ENCODE peak calls at places on chromosomes 11 and 22, in four cellular contexts. O is upper lobe of right lung, L is aorta, S is left ventricle myocardium inferior. Y is an unnamed sample. For H3K4me1, the result is how much of the 10 kb centered on the place peaks cover.

GRCh38 chr11:123308077-123308476 is 113.0 kb upstream of the CLMP start:
- DNase-seq in O (no peak), L (no peak), S (no peak), Y (no peak)

GRCh38 chr11:122192634-122193245 is 76.7 kb upstream of the BLID start:
- DNase-seq in O (no peak), L (no peak), S (no peak), Y (no peak)

GRCh38 chr11:113274708-113275582 is 39.4 kb upstream of the TTC12 start:
- DNase-seq in O (no peak), L (no peak), S (no peak), Y (no peak)

GRCh38 chr11:111010391-111011354 is 234.9 kb upstream of the POU2AF2 start:
- DNase-seq in O (no peak), L (no peak), S (no peak), Y (no peak)

GRCh38 chr11:95092549-95093324 is 3.1 kb downstream of the ENDOD1 start:
- DNase-seq in O (no peak), L (no peak), S (no peak), Y (no peak)

GRCh38 chr11:34308821-34309585 is 48.8 kb downstream of the ABTB2 start:
- DNase-seq in O (no peak), L (no peak), S (no peak), Y (no peak)

GRCh38 chr11:819943-820649 is 1.4 kb downstream of the PNPLA2 start:
- DNase-seq in O (peak), L (peak), S (peak), Y (peak)

GRCh38 chr22:40211481-40212052 is 33.8 kb downstream of the TNRC6B start:
- DNase-seq in O (no peak), L (no peak), S (no peak), Y (no peak)

GRCh38 chr11:83007909-83008580 is 63.7 kb downstream of the RAB30 start:
- DNase-seq in O (peak), L (peak), S (peak), Y (peak)

GRCh38 chr11:10236850-10237249 is 57.2 kb downstream of the SBF2 start:
- DNase-seq in O (no peak), L (no peak), S (no peak), Y (no peak)

GRCh38 chr22:30029512-30029911 is 50.8 kb upstream of the HORMAD2 start:
- DNase-seq in O (no peak), L (no peak), S (no peak), Y (no peak)

GRCh38 chr11:78651923-78652602 is 77.4 kb upstream of the NARS2 start:
- DNase-seq in O (no peak), L (no peak), S (no peak), Y (no peak)

GRCh38 chr11:1559103-1559951 is 12.7 kb downstream of the DUSP8 start:
- DNase-seq in O (peak), L (peak), S (peak), Y (peak)

GRCh38 chr11:60127311-60127811 is 38.9 kb downstream of the MS4A2 start:
- DNase-seq in O (no peak), L (no peak), S (no peak), Y (no peak)

GRCh38 chr11:78244546-78245315 is 56.0 kb downstream of the USP35 start:
- DNase-seq in O (no peak), L (no peak), S (no peak), Y (no peak)

GRCh38 chr22:47102081-47102480 is 339.6 kb downstream of the TBC1D22A start:
- DNase-seq in O (no peak), L (no peak), S (no peak), Y (no peak)

GRCh38 chr11:44036811-44037657 is 10.7 kb upstream of the ACCSL start:
- DNase-seq in O (peak), L (peak), S (peak), Y (peak)

GRCh38 chr11:27868226-27868625 is 168.0 kb upstream of the BDNF start:
- DNase-seq in O (no peak), L (no peak), S (no peak), Y (no peak)
- H3K4me3 ChIP-seq in O (no peak), L (no peak), S (no peak), Y (no peak)

DNA sequence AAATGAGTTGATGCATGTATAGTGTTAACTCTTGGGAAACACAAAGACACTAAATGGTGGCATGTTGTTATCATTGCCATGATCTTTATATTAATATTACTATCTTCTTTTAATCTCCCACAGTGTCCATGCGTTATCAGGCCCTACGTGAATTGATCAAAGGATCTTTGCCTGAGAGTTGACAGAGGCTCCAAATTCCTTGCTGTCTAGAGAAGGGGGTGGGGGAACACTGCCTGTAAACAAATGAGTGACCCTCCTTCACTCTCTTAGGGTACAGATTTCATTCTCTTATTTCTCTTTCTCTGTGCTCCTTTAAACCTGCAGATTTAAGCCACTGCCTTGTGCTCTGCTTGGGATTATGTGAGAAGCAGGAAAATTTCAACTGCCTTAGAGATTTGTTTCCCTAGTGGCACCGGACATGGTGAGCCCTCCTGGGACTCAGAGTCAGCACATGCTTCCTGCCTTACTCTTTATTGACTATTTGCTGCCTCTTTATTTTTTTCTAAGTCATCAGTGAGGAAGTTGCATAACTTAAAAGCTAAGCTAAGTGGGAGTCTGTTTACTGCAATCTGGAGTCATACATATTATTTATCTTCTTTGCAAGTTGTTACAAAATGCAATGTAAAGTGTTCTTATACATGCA is 122.9 kb downstream of the MAML2 start:
- DNase-seq in O (no peak), L (peak), S (no peak), Y (no peak)
- H3K4me1 ChIP-seq in O (half or more), L (under half), S (half or more), Y (under half)

GRCh38 chr11:64292458-64293254 is 1.6 kb downstream of the KCNK4 start:
- DNase-seq in O (no peak), L (no peak), S (no peak), Y (no peak)
- H3K4me3 ChIP-seq in O (peak), L (no peak), S (peak), Y (no peak)

GRCh38 chr11:86874314-86875056 is 74.1 kb downstream of the PRSS23 start:
- DNase-seq in O (no peak), L (no peak), S (no peak), Y (no peak)
- H3K4me1 ChIP-seq in O (under half), L (under half), S (under half), Y (under half)

DNA sequence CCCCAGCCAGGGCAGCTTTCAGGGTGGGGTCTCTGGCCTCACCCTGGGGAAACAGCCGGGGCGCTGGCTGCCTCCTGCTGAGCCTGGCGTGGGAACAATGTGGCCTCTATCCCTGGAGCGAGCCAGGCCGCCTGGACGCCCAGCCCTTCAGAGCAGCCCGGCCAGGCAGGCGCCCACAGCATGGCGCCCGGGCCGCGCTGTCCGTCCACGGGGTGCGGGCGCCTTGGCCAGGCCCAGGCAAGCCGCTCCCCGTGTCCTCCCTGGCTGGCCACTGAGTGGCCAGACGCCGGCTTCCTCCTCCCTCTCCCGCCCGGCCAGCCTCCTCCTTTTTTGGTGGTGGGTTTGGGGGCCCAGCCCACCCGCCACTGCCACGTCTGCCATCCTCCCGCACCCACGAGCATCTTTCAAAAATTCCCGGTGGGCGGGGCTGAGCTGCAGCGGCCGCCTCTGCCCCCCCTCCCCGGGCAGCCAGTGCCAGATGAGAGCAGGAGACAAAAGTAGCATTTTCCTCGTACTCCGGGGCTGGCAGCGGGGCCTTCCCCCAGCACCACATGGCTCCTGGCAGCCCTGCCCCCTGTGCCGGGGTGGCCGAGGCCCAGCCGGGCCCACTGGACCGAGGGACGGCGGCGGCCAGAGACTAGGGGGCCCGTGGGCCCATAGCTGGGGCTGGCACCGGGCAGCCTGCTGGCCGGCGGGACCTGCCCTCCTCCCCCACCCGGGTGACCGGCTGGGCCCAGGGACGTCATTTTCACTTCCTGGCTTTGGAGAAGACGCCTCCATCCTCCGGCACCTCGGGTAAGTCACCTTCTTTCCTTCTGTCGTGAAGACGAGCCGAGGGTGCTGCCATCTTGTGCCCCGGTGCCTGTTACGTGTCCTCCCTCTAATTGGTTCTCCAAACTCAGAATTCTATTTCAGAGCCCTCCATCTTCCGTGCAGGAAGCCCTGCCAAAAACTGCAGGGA is 70.2 kb upstream of the PPARA start:
- DNase-seq in O (peak), L (peak), S (peak), Y (peak)
- H3K4me3 ChIP-seq in O (peak), L (peak), S (peak), Y (peak)

GRCh38 chr11:20027546-20028014 is 132.7 kb downstream of the DBX1 start:
- DNase-seq in O (no peak), L (no peak), S (no peak), Y (no peak)

GRCh38 chr11:20023082-20023426 is 137.2 kb downstream of the DBX1 start:
- DNase-seq in O (no peak), L (no peak), S (no peak), Y (no peak)

GRCh38 chr11:20026629-20027545 is 133.4 kb downstream of the DBX1 start:
- DNase-seq in O (no peak), L (no peak), S (no peak), Y (peak)

GRCh38 chr11:20024172-20024935 is 135.9 kb downstream of the DBX1 start:
- DNase-seq in O (no peak), L (no peak), S (no peak), Y (no peak)

DNA sequence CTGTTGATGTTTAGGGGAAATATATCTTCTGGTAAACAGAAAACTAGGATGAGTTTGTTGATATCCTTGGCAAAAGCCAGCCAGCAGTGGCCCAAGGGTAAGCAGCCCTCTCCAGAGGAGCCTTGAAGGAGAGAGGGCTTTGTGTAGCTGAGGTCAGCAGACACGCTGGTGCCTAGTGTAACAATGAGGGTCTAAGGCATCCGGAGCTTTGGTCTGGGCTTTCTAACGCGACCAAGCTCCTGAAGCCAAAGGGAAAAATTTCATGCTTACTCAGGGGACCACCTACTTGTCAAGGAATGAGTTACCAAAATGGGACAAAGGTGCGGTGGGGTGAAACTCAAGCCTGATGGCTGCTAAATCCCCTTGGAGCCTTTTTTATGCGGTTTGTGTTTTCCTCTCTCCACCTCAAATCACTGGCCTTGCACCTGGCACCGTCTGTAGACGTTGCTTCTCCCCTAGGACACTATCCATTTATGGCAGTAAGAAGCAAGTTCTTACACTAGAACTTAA is 134.9 kb downstream of the DBX1 start:
- DNase-seq in O (no peak), L (no peak), S (no peak), Y (no peak)
- H3K4me1 ChIP-seq in O (under half), L (under half), S (half or more), Y (under half)

DNA sequence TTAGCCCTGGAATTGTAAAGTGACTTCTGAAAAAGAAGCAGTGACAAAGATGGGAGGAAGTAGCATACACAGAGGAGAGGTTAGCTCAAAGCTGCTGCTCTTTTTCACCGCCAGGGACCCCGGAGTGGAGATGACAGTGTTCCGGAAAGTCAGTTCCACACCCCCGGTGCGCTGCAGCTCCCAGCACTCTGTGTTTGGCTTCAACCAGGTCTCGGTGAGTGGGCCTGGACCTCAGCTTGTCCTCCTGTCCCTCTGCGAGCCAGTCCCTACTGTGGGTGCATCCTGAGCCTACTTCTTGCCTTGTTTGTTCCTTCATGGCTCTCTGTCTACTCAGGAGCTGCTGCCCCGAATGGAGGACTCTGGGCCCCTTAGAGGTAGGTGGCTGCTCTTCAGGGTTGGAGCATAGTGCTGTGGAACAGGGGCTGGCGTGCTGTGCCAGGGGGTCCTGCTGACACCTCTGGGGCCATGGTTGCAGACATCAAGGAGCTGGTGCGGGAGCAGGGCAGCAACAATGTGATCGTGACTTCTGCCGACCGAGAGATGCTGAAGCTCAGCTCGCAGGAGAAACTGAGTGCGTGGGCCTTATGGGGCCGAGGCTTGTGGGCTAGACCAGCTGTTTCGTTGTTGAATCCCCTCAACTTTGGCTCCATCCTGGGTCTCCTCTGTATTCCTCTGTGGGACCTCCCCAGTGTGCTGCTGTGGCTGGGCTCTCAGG is 1.7 kb downstream of the PCNX3 start:
- DNase-seq in O (no peak), L (no peak), S (no peak), Y (no peak)
- H3K4me3 ChIP-seq in O (no peak), L (no peak), S (peak), Y (no peak)